ENCODE peak calls at places on chromosomes 13 and 19, in nine cellular contexts. O, U, I, Z, V, T, L, X and H are unnamed samples.

GRCh38 chr13:113656831-113657671 is 947 bp downstream of the ATP4B start:
- DNase-seq in X (no peak), V (no peak), T (peak; percentile 20), O (no peak), I (no peak), Z (no peak), L (peak; percentile 46), U (no peak), H (no peak)

GRCh38 chr13:93409001-93409400 is 182.4 kb downstream of the GPC6 start:
- DNase-seq in Z (peak; percentile 47), L (no peak), O (no peak), V (no peak), T (no peak), X (no peak), I (no peak), U (no peak), H (no peak)

GRCh38 chr13:24149306-24150032 is 11.1 kb upstream of the SPATA13 start:
- DNase-seq in I (no peak), V (no peak), X (no peak), T (no peak), U (no peak), L (no peak), O (no peak), Z (peak; percentile 49), H (no peak)

GRCh38 chr13:72004236-72004635 is 137.2 kb upstream of the DACH1 start:
- DNase-seq in U (no peak), I (no peak), V (no peak), X (no peak), O (no peak), L (no peak), T (no peak), Z (peak; percentile 4), H (no peak)

GRCh38 chr13:75670496-75670895 is 34.4 kb downstream of the LMO7 start:
- DNase-seq in O (peak; percentile 28), T (no peak), V (no peak), Z (peak; percentile 32), I (no peak), U (no peak), L (no peak), X (no peak), H (no peak)

GRCh38 chr13:84208251-84208650 is 326.0 kb upstream of the SLITRK1 start:
- DNase-seq in T (no peak), L (no peak), V (no peak), X (no peak), U (no peak), Z (no peak), O (no peak), I (no peak), H (no peak)

GRCh38 chr19:55353803-55354697 is 469 bp downstream of the COX6B2 start:
- DNase-seq in U (peak; percentile 57), L (peak; percentile 81), V (no peak), T (peak; percentile 67), O (peak; percentile 40), Z (peak; percentile 53), I (peak; percentile 73), X (peak; percentile 97), H (no peak)

GRCh38 chr19:51431124-51431523 is 13.7 kb upstream of the SIGLEC10 start:
- DNase-seq in O (no peak), V (no peak), U (no peak), X (no peak), L (no peak), T (no peak), Z (no peak), I (no peak), H (peak; percentile 76)

GRCh38 chr13:99758465-99759162 is 213.0 kb downstream of the ZIC5 start:
- DNase-seq in O (no peak), X (no peak), T (no peak), I (no peak), Z (no peak), L (no peak), V (no peak), U (no peak), H (no peak)

GRCh38 chr13:103236213-103236612 is 170.0 kb upstream of the SLC10A2 start:
- DNase-seq in V (no peak), L (no peak), U (no peak), I (peak; percentile 63), O (peak; percentile 15), Z (no peak), X (no peak), T (no peak), H (no peak)

GRCh38 chr13:111079375-111079774 is 35.7 kb upstream of the ARHGEF7 start:
- DNase-seq in X (no peak), O (no peak), Z (no peak), U (no peak), T (no peak), V (no peak), I (no peak), L (no peak), H (no peak)

GRCh38 chr19:43784981-43785808 is 4.4 kb upstream of the KCNN4 start:
- DNase-seq in V (peak; percentile 50), L (no peak), Z (peak; percentile 60), U (peak; percentile 27), I (peak; percentile 70), T (peak; percentile 56), X (peak; percentile 70), O (peak; percentile 57), H (no peak)

GRCh38 chr19:17468302-17469091 is 1.8 kb upstream of the SLC27A1 start:
- DNase-seq in O (no peak), U (no peak), L (peak; percentile 91), Z (peak; percentile 8), V (peak; percentile 84), T (peak; percentile 90), X (no peak), I (no peak), H (no peak)

GRCh38 chr13:30857636-30858035 is 48.4 kb upstream of the MEDAG start:
- DNase-seq in Z (peak; percentile 67), V (no peak), T (no peak), L (no peak), O (no peak), I (no peak), X (no peak), U (no peak), H (no peak)

GRCh38 chr13:42113478-42113877 is 65.0 kb downstream of the DGKH start:
- DNase-seq in T (no peak), L (no peak), Z (no peak), O (no peak), U (no peak), V (no peak), X (no peak), I (no peak), H (no peak)

GRCh38 chr19:11984986-11985385 is 20.1 kb downstream of the ZNF763 start:
- DNase-seq in Z (no peak), O (no peak), V (no peak), T (no peak), I (peak; percentile 39), L (no peak), X (peak; percentile 13), U (no peak), H (no peak)

GRCh38 chr13:29758591-29759114 is 91.8 kb downstream of the UBL3 start:
- DNase-seq in Z (no peak), O (peak; percentile 18), U (peak; percentile 12), L (no peak), T (no peak), V (no peak), X (no peak), I (no peak), H (peak; percentile 97)

GRCh38 chr19:10730932-10731331 is 13.1 kb downstream of the DNM2 start:
- DNase-seq in T (no peak), V (no peak), I (no peak), O (no peak), U (no peak), Z (no peak), X (no peak), L (no peak), H (no peak)
- H3K27ac ChIP-seq in T (peak overlapping the region; percentile 74), V (peak overlapping the region; percentile 49), I (no peak overlapping the region), O (no peak overlapping the region), U (peak overlapping the region; percentile 32), Z (no peak overlapping the region), X (no peak overlapping the region), L (no peak overlapping the region), H (peak overlapping the region; percentile 32)

DNA sequence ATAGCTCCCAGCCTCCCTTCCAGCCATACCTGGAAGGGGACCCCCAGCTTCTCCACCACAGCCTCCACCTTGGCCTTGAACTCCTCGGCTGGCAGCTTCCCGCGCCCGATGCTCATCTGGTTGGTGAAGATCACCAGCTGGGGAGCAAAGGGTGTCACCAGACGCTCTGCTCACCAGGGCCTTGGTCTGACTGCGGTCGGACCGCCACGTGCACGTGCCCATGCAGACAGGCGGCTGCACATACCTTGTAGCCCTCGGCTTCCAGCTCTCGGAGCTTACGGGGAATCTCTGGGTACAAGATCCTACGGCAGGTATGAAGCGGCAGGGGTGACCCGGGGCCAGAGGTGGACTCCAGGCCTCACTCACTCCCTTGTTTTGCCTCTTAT is 3.4 kb downstream of the PNKP start:
- DNase-seq in U (no peak), L (peak; percentile 64), I (no peak), V (no peak), Z (no peak), O (no peak), T (no peak), X (no peak), H (no peak)
- TF ChIP-seq CTCF in U (no peak), L (no peak), I (no peak), V (no peak), Z (no peak), O (no peak), T (no peak), X (no peak), H (no peak)

GRCh38 chr19:49530708-49531107 is 2.9 kb downstream of the RCN3 start:
- DNase-seq in I (no peak), O (no peak), V (no peak), X (no peak), L (no peak), Z (no peak), T (no peak), U (no peak), H (no peak)

GRCh38 chr19:49533551-49534488 is 6.0 kb downstream of the RCN3 start:
- DNase-seq in X (peak; percentile 86), U (peak; percentile 72), V (peak; percentile 72), O (peak; percentile 44), Z (peak; percentile 54), I (peak; percentile 81), L (peak; percentile 88), T (peak; percentile 78), H (peak; percentile 69)

GRCh38 chr19:49524812-49525455 is 2.9 kb upstream of the RCN3 start:
- DNase-seq in T (no peak), X (no peak), L (no peak), V (no peak), I (no peak), Z (no peak), O (no peak), U (no peak), H (no peak)

GRCh38 chr19:49528211-49528771 is 488 bp downstream of the RCN3 start:
- DNase-seq in X (no peak), O (peak; percentile 44), V (peak; percentile 31), Z (peak; percentile 69), U (no peak), T (no peak), I (no peak), L (peak; percentile 77), H (no peak)
- H3K27ac ChIP-seq in X (no peak overlapping the region), O (peak overlapping the region; percentile 76), V (no peak overlapping the region), Z (peak overlapping the region; percentile 73), U (no peak overlapping the region), T (peak overlapping the region; percentile 46), I (no peak overlapping the region), L (peak overlapping the region; percentile 55), H (no peak overlapping the region)

DNA sequence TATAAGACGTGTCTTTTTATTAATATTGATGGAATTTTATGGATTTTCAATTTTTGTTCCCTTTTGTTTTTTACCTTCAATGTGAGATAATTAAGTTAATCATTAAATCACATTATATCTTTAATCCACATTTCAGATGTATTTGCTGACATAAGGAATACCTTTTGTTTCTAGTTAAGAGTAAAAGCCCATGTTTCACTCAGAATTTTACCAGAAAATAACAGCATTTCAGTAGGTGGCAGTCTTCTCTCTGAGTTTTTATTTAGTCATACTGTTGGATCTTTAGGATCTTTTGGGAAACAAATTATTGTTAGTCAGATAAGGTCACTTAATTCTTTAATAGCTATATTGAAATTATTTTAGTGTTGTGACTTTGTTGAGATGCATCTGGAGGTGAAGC is 67.9 kb downstream of the NDFIP2 start:
- DNase-seq in O (no peak), L (no peak), I (peak; percentile 24), Z (no peak), V (no peak), X (no peak), T (no peak), U (no peak), H (no peak)
- TF ChIP-seq CTCF in O (no peak), L (peak; percentile 17), I (peak; percentile 65), Z (peak; percentile 31), V (peak; percentile 35), X (no peak), T (peak; percentile 13), U (no peak), H (no peak)